ENCODE peak calls at places on chromosomes 1 and 21, in five cellular contexts. C is ELR; H is naive thymus-derived CD4-positive, alpha-beta T cell; G is T-helper 9 cell; F is AG09319. Y is an unnamed sample.

GRCh38 chr1:210132582-210132981 is 100.0 kb upstream of the SERTAD4 start:
- DNase-seq in C (peak), G (no peak), F (no peak), H (no peak), Y (no peak)

GRCh38 chr21:14690886-14691285 is 144.8 kb upstream of the SAMSN1 start:
- DNase-seq in F (no peak), C (no peak), G (no peak), H (no peak), Y (no peak)

GRCh38 chr21:42644223-42645208 is 8.9 kb upstream of the PDE9A start:
- DNase-seq in F (no peak), C (peak), G (no peak), H (no peak), Y (no peak)

GRCh38 chr1:80962559-80962958 is 838.2 kb upstream of the ADGRL2 start:
- DNase-seq in G (no peak), H (no peak), F (no peak), C (no peak), Y (no peak)

GRCh38 chr1:183024352-183025337 is 1.4 kb downstream of the LAMC1 start:
- DNase-seq in F (no peak), H (no peak), G (no peak), C (peak), Y (no peak)

GRCh38 chr1:84916897-84917296 is 23.9 kb upstream of the LPAR3 start:
- DNase-seq in C (no peak), G (no peak), H (no peak), F (no peak), Y (no peak)

GRCh38 chr1:20442920-20443625 is 42.9 kb downstream of the CAMK2N1 start:
- DNase-seq in G (no peak), H (no peak), F (peak), C (no peak), Y (no peak)

GRCh38 chr1:10610901-10611600 is 136.3 kb downstream of the PEX14 start:
- DNase-seq in C (no peak), G (no peak), F (no peak), H (no peak), Y (no peak)

GRCh38 chr1:222167111-222167510 is 380.8 kb downstream of the HHIPL2 start:
- DNase-seq in F (peak), H (no peak), C (peak), G (no peak), Y (no peak)

GRCh38 chr1:3215198-3216045 is 146.4 kb downstream of the PRDM16 start:
- DNase-seq in H (no peak), G (no peak), F (no peak), C (no peak), Y (no peak)

GRCh38 chr1:242404296-242404695 is 120.2 kb downstream of the PLD5 start:
- DNase-seq in C (no peak), H (no peak), F (no peak), G (no peak), Y (no peak)

GRCh38 chr1:217139513-217139912 is 416.3 kb upstream of the ESRRG start:
- DNase-seq in G (no peak), C (no peak), H (no peak), F (no peak), Y (no peak)

GRCh38 chr1:35888255-35888654 is 5.2 kb downstream of the AGO1 start:
- DNase-seq in F (no peak), C (no peak), G (no peak), H (no peak), Y (no peak)

Y was measured in activated T-helper 1 cell treated with Interleukin-2 at 50 U/mL for 16 hours.